ENCODE peak calls at places on chromosome 22, in nine cellular contexts. Y is HCT116, R is NB4, L is ovary, F is breast epithelium, H is transverse colon, A is sigmoid colon, G is thyroid gland, I is heart left ventricle. Z is an unnamed sample.

GRCh38 chr22:50188356-50188755 is 2.6 kb downstream of the TRABD start:
- DNase-seq in F (no peak), H (no peak), R (no peak), A (no peak), I (no peak), L (no peak), Y (no peak), G (no peak), Z (no peak)

GRCh38 chr22:19358195-19358594 is 66.7 kb upstream of the CLTCL1 start:
- DNase-seq in Y (no peak), L (no peak), G (no peak), H (no peak), F (no peak), A (no peak), I (no peak), R (no peak), Z (no peak)

GRCh38 chr22:24875862-24876506 is 70.0 kb downstream of the SGSM1 start:
- DNase-seq in F (no peak), G (peak; percentile 26), I (no peak), L (no peak), Y (no peak), R (peak; percentile 74), H (no peak), A (no peak), Z (peak; percentile 32)

GRCh38 chr22:26276530-26277200 is 107.4 kb downstream of the SEZ6L start:
- DNase-seq in Y (no peak), I (no peak), R (no peak), G (no peak), A (no peak), L (no peak), F (no peak), H (no peak), Z (no peak)

GRCh38 chr22:49765951-49766350 is 61.7 kb downstream of the BRD1 start:
- DNase-seq in I (peak; percentile 5), A (peak; percentile 56), R (no peak), L (no peak), F (no peak), H (peak; percentile 4), G (no peak), Y (no peak), Z (no peak)

GRCh38 chr22:45240137-45240809 is 421 bp downstream of the KIAA0930 start:
- DNase-seq in H (peak; percentile 35), R (peak; percentile 65), A (no peak), I (no peak), F (no peak), L (no peak), G (no peak), Y (no peak), Z (peak; percentile 46)

GRCh38 chr22:19275919-19276600 is 15.5 kb downstream of the CLTCL1 start:
- DNase-seq in R (no peak), L (peak; percentile 12), Y (no peak), F (no peak), I (no peak), A (no peak), H (no peak), G (peak; percentile 69), Z (peak; percentile 45)

GRCh38 chr22:19354201-19354600 is 62.7 kb upstream of the CLTCL1 start:
- DNase-seq in I (no peak), Y (no peak), H (no peak), A (no peak), F (no peak), G (no peak), L (no peak), R (no peak), Z (no peak)

GRCh38 chr22:17575681-17576080 is 12.4 kb downstream of the SLC25A18 start:
- DNase-seq in Y (no peak), R (no peak), I (no peak), F (no peak), L (no peak), A (no peak), H (no peak), G (no peak), Z (no peak)

GRCh38 chr22:17569971-17570511 is 6.7 kb downstream of the SLC25A18 start:
- DNase-seq in A (peak; percentile 75), Y (no peak), G (no peak), H (no peak), R (peak; percentile 48), F (peak; percentile 37), L (no peak), I (no peak), Z (no peak)

GRCh38 chr22:17566776-17567175 is 3.5 kb downstream of the SLC25A18 start:
- DNase-seq in I (no peak), H (no peak), A (no peak), Y (no peak), G (no peak), F (no peak), R (no peak), L (no peak), Z (no peak)

GRCh38 chr22:17575151-17575550 is 11.9 kb downstream of the SLC25A18 start:
- DNase-seq in L (no peak), I (no peak), A (no peak), G (no peak), F (no peak), Y (no peak), R (no peak), H (no peak), Z (no peak)

DNA sequence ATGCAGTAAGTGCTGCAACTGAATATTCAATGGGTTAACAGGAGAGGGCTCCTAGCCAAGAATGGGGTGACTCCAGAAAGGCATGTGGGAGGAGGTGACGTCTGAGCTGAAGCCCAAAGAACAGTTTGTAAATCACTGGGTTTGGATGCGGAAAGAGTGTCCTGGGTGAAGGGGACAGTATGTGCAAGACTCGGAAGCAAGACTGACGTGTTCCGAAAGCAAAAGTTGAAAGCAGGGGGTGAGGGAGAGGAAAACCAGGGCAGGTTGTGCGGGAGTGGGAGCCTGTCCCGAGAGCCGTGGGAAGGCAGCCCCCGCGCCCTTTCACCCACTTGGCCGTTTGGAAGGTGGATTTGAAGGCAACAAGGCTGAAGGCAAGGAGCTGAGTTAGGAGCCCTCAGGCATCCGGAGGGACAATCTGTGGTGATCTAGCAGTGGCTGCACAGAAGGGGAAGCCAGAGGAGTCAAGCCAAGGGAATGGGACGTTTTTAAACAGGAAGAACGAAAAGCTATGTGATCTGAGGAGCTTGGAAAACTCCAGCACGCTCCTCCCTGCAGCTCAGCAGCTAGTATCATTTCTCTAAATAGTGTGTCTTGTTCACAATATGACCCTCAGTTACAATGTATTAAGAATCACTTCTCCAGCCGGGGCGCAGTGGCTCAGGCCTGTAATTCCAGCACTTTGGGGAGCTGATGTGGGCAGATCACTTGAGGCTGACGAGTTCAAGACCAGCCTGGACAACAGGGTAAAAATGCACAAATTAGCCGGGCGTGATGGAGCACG is 7.7 kb downstream of the SLC25A18 start:
- DNase-seq in A (peak; percentile 98), Y (no peak), H (peak; percentile 76), R (no peak), L (peak; percentile 69), G (peak; percentile 46), F (peak; percentile 72), I (peak; percentile 70), Z (no peak)
- TF ChIP-seq POLR2A in A (no peak), Y (no peak), H (peak; percentile 11), R (no peak), L (peak; percentile 20), G (no peak), F (no peak), I (no peak), Z (no peak)

GRCh38 chr22:46358766-46359165 is 23.3 kb downstream of the TRMU start:
- DNase-seq in R (no peak), Y (no peak), F (no peak), A (no peak), I (no peak), G (no peak), L (no peak), H (no peak), Z (no peak)
- TF ChIP-seq POLR2A in R (no peak), Y (no peak), F (no peak), A (no peak), I (no peak), G (no peak), L (no peak), H (no peak), Z (no peak)

GRCh38 chr22:23762866-23763578 is at the start of gene C22orf15:
- DNase-seq in A (no peak), L (no peak), I (no peak), Y (no peak), H (no peak), F (no peak), R (peak; percentile 58), G (no peak), Z (no peak)

GRCh38 chr22:23767673-23768548 is at the start of gene CHCHD10:
- DNase-seq in I (peak; percentile 88), L (peak; percentile 80), G (peak; percentile 92), Y (peak; percentile 60), A (peak; percentile 92), R (peak; percentile 88), H (peak; percentile 90), F (peak; percentile 76), Z (peak; percentile 81)

GRCh38 chr22:23763579-23764331 is 965 bp downstream of the C22orf15 start:
- DNase-seq in F (no peak), R (no peak), A (no peak), L (no peak), G (no peak), H (no peak), Y (no peak), I (no peak), Z (peak; percentile 20)

GRCh38 chr22:23767303-23767672 is 484 bp downstream of the CHCHD10 start:
- DNase-seq in I (no peak), L (no peak), H (no peak), F (no peak), A (no peak), G (no peak), Y (no peak), R (no peak), Z (no peak)

GRCh38 chr22:23764931-23765881 is 2.4 kb downstream of the C22orf15 start:
- DNase-seq in R (no peak), Y (no peak), A (no peak), L (no peak), F (no peak), H (no peak), I (no peak), G (no peak), Z (peak; percentile 52)
- TF ChIP-seq POLR2A in R (no peak), Y (no peak), A (no peak), L (no peak), F (no peak), H (no peak), I (no peak), G (no peak), Z (no peak)

GRCh38 chr22:38327805-38328204 is 10.6 kb upstream of the CSNK1E start:
- DNase-seq in H (no peak), I (no peak), L (no peak), A (no peak), G (no peak), R (peak; percentile 31), F (peak; percentile 75), Y (no peak), Z (no peak)
- TF ChIP-seq POLR2A in H (no peak), I (no peak), L (no peak), A (no peak), G (no peak), R (no peak), F (no peak), Y (no peak), Z (no peak)